ENCODE peak calls at places on chromosomes 13 and 19, in seven cellular contexts. K is SJCRH30, T is ascending aorta, U is Caco-2, Z is ovary, P is cardiac muscle cell, F is IMR-90. N is an unnamed sample. For H3K4me1 and H3K36me3, the result is how much of the 10 kb centered on the place peaks cover.

GRCh38 chr13:106612688-106613087 is 44.8 kb upstream of the ARGLU1 start:
- DNase-seq in K (no peak), T (no peak), U (no peak), Z (peak), P (peak), F (peak), N (no peak)

GRCh38 chr13:28031220-28031903 is 42.9 kb upstream of the URAD start:
- DNase-seq in K (no peak), T (no peak), U (no peak), Z (no peak), P (no peak), F (no peak), N (no peak)

GRCh38 chr13:74191036-74191809 is 57.0 kb upstream of the KLF12 start:
- DNase-seq in K (no peak), T (no peak), U (no peak), Z (no peak), P (no peak), F (peak), N (no peak)

GRCh38 chr13:84076280-84076679 is 194.0 kb upstream of the SLITRK1 start:
- DNase-seq in K (no peak), T (no peak), U (no peak), Z (no peak), P (no peak), F (no peak), N (no peak)

GRCh38 chr13:105598551-105598950 is 936.9 kb downstream of the EFNB2 start:
- DNase-seq in K (no peak), T (no peak), U (no peak), Z (no peak), P (peak), F (peak), N (no peak)

GRCh38 chr13:57624565-57625435 is 6.7 kb upstream of the PCDH17 start:
- DNase-seq in K (peak), T (no peak), U (peak), Z (no peak), P (peak), F (peak), N (peak)

GRCh38 chr13:102983496-102983895 is 82.7 kb downstream of the SLC10A2 start:
- DNase-seq in K (no peak), T (no peak), U (no peak), Z (no peak), P (no peak), F (no peak), N (no peak)

GRCh38 chr19:19342086-19343015 is 21.7 kb downstream of the MAU2 start:
- DNase-seq in K (no peak), T (no peak), U (peak), Z (no peak), P (peak), F (peak), N (peak)

GRCh38 chr19:55504981-55505380 is 16.7 kb downstream of the SSC5D start:
- DNase-seq in K (peak), T (no peak), U (no peak), Z (no peak), P (no peak), F (no peak), N (no peak)

GRCh38 chr13:30443957-30444404 is 21.7 kb downstream of the UBE2L5 start:
- DNase-seq in K (no peak), T (no peak), U (no peak), Z (no peak), P (no peak), F (no peak), N (no peak)

GRCh38 chr13:93260591-93260990 is 34.0 kb downstream of the GPC6 start:
- DNase-seq in K (no peak), T (no peak), U (no peak), Z (no peak), P (peak), F (peak), N (no peak)

GRCh38 chr19:8335343-8336071 is 7.6 kb downstream of the KANK3 start:
- DNase-seq in K (no peak), T (no peak), U (no peak), Z (no peak), P (no peak), F (no peak), N (no peak)

DNA sequence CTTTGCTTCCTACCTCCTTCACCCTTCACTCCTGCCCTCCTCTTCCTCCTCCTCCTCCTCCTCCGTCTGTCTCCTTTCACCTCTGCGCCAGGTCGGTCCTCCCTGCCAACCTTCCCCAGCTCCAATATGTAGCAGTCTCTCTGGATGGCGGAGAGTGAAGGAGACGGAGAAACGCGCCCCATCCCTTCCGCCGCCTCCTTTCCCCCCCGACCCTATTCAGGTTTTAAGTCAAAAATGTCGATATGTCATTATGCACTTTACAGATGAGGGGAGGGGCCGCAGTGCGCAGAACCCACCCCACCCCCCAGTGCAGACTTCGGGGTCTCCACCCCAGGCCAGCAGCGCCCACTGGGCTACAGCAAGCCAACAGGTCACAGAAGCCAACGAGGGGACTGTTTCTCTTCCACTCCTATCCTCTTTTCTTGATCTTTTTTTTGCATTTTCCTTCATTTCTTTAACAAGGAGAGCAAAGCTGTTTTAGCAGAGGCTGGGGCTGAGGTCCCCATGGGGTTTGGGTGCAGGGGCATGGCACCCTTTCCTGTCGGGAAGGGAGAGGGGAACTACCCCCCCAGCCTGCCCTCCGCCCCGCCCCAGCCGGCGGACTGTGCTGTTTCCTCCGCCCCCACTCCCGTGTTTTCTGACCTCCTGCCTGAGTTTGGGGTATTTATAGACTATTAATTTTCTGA is 9.2 kb downstream of the MIDN start:
- DNase-seq in K (no peak), T (no peak), U (no peak), Z (no peak), P (no peak), F (no peak), N (no peak)
- H3K4me1 ChIP-seq in K (under half), T (under half), U (half or more), Z (under half), P (under half), F (half or more), N (under half)

GRCh38 chr19:47107953-47108746 is 5.4 kb downstream of the ZC3H4 start:
- DNase-seq in K (no peak), T (no peak), U (no peak), Z (no peak), P (peak), F (peak), N (no peak)
- H3K4me3 ChIP-seq in K (no peak), T (no peak), U (no peak), Z (no peak), P (no peak), F (no peak), N (no peak)

GRCh38 chr19:3386447-3387234 is 20.3 kb downstream of the NFIC start:
- DNase-seq in K (no peak), T (no peak), U (no peak), Z (no peak), P (no peak), F (no peak), N (no peak)
- H3K36me3 ChIP-seq in K (under half), T (under half), U (under half), Z (under half), P (under half), F (under half), N (under half)

GRCh38 chr19:43126720-43127119 is 44.2 kb upstream of the PSG2 start:
- DNase-seq in K (no peak), T (no peak), U (no peak), Z (no peak), P (no peak), F (no peak), N (no peak)

GRCh38 chr19:43124360-43124759 is 41.9 kb upstream of the PSG2 start:
- DNase-seq in K (no peak), T (no peak), U (no peak), Z (no peak), P (no peak), F (no peak), N (no peak)
- H3K4me1 ChIP-seq in K (under half), T (under half), U (under half), Z (under half), P (under half), F (under half), N (under half)

GRCh38 chr13:22092791-22093545 is 422.1 kb downstream of the FGF9 start:
- DNase-seq in K (no peak), T (no peak), U (no peak), Z (no peak), P (no peak), F (peak), N (no peak)
- H3K4me3 ChIP-seq in K (no peak), T (no peak), U (no peak), Z (no peak), P (no peak), F (no peak), N (no peak)

GRCh38 chr13:100667894-100668293 is 6.7 kb downstream of the TMTC4 start:
- DNase-seq in K (no peak), T (no peak), U (no peak), Z (no peak), P (no peak), F (no peak), N (no peak)
- H3K36me3 ChIP-seq in K (under half), T (under half), U (under half), Z (under half), P (under half), F (under half), N (under half)

N was measured in HAP-1.